ENCODE peak calls at places on chromosomes 7 and 10, in ten cellular contexts. N is B cell; V is fibroblast of gingiva; M is T-helper 17 cell; S is substantia nigra; T is Calu3; E is GM10248; Z is HCEC 1CT; G is activated CD4-positive, alpha-beta T cell treated with anti-CD3 and anti-CD28 coated beads, Interleukin-2, amount 50 U/mL, for 24 hours; L is aorta. U is an unnamed sample.
A peak's percentile ranks its signal among the peaks of the same experiment; 100 is the strongest.

GRCh38 chr10:54194768-54195167 is 606.3 kb downstream of the PCDH15 start:
- DNase-seq in N (no peak), V (no peak), M (no peak), S (no peak), T (no peak), E (no peak), Z (no peak), G (no peak), L (no peak), U (no peak)

GRCh38 chr7:17159500-17160037 is 138.9 kb upstream of the AHR start:
- DNase-seq in N (no peak), V (no peak), M (no peak), S (no peak), T (no peak), E (peak; percentile 51), Z (no peak), G (peak; percentile 32), L (no peak), U (peak; percentile 80)

GRCh38 chr7:149196151-149196704 is 882 bp downstream of the ZNF282 start:
- DNase-seq in N (peak; percentile 16), V (no peak), M (no peak), S (no peak), T (no peak), E (no peak), Z (no peak), G (no peak), L (no peak), U (peak; percentile 9)

GRCh38 chr7:2999078-2999500 is 44.6 kb downstream of the CARD11 start:
- DNase-seq in N (no peak), V (no peak), M (no peak), S (no peak), T (peak; percentile 19), E (no peak), Z (no peak), G (no peak), L (no peak), U (no peak)

GRCh38 chr7:77404635-77405034 is 11.5 kb downstream of the GSAP start:
- DNase-seq in N (no peak), V (no peak), M (no peak), S (no peak), T (no peak), E (no peak), Z (no peak), G (no peak), L (no peak), U (no peak)

GRCh38 chr10:51311232-51311631 is 236.9 kb downstream of the PRKG1 start:
- DNase-seq in N (no peak), V (peak; percentile 15), M (no peak), S (no peak), T (no peak), E (no peak), Z (peak; percentile 54), G (no peak), L (no peak), U (no peak)

GRCh38 chr7:55230014-55230413 is 135.1 kb upstream of the LANCL2 start:
- DNase-seq in N (no peak), V (no peak), M (no peak), S (no peak), T (no peak), E (no peak), Z (no peak), G (no peak), L (no peak), U (no peak)

GRCh38 chr10:75461672-75462649 is 30.5 kb downstream of the LRMDA start:
- DNase-seq in N (no peak), V (no peak), M (no peak), S (no peak), T (no peak), E (no peak), Z (no peak), G (no peak), L (no peak), U (no peak)

GRCh38 chr10:49741108-49741995 is 20.8 kb downstream of the OGDHL start:
- DNase-seq in N (no peak), V (no peak), M (no peak), S (no peak), T (no peak), E (no peak), Z (peak; percentile 1), G (no peak), L (no peak), U (no peak)

GRCh38 chr7:1229334-1229935 is 3.2 kb upstream of the UNCX start:
- DNase-seq in N (no peak), V (no peak), M (no peak), S (no peak), T (no peak), E (no peak), Z (no peak), G (no peak), L (no peak), U (no peak)

GRCh38 chr7:133585003-133585668 is 332.3 kb downstream of the EXOC4 start:
- DNase-seq in N (no peak), V (no peak), M (no peak), S (no peak), T (no peak), E (no peak), Z (no peak), G (no peak), L (no peak), U (no peak)

GRCh38 chr10:60848126-60848525 is 69.8 kb downstream of the CDK1 start:
- DNase-seq in N (no peak), V (peak; percentile 53), M (no peak), S (no peak), T (peak; percentile 12), E (no peak), Z (peak; percentile 73), G (no peak), L (no peak), U (no peak)

GRCh38 chr7:143289421-143289820 is 1.3 kb downstream of the CASP2 start:
- DNase-seq in N (no peak), V (no peak), M (no peak), S (no peak), T (no peak), E (no peak), Z (no peak), G (no peak), L (no peak), U (no peak)

GRCh38 chr7:87926581-87927461 is 7.2 kb upstream of the ADAM22 start:
- DNase-seq in N (no peak), V (peak; percentile 5), M (no peak), S (no peak), T (no peak), E (peak; percentile 48), Z (no peak), G (no peak), L (no peak), U (peak; percentile 97)

GRCh38 chr10:15791816-15792524 is 68.3 kb downstream of the MINDY3 start:
- DNase-seq in N (no peak), V (peak; percentile 44), M (no peak), S (no peak), T (no peak), E (no peak), Z (peak; percentile 31), G (no peak), L (peak; percentile 71), U (no peak)

GRCh38 chr10:108307250-108307924 is 1142.9 kb upstream of the SORCS1 start:
- DNase-seq in N (no peak), V (no peak), M (no peak), S (no peak), T (no peak), E (no peak), Z (no peak), G (no peak), L (no peak), U (no peak)

GRCh38 chr7:151456276-151456675 is 16.3 kb upstream of the CRYGN start:
- DNase-seq in N (no peak), V (no peak), M (no peak), S (no peak), T (no peak), E (no peak), Z (no peak), G (no peak), L (no peak), U (no peak)

GRCh38 chr10:15123749-15124184 is 26.6 kb downstream of the RPP38 start:
- DNase-seq in N (no peak), V (peak; percentile 35), M (no peak), S (no peak), T (no peak), E (no peak), Z (peak; percentile 91), G (no peak), L (no peak), U (peak; percentile 52)

GRCh38 chr7:81819861-81820260 is 50.0 kb upstream of the HGF start:
- DNase-seq in N (no peak), V (peak; percentile 8), M (no peak), S (no peak), T (no peak), E (no peak), Z (peak; percentile 27), G (no peak), L (no peak), U (no peak)

GRCh38 chr10:91683976-91684375 is 51.1 kb upstream of the PPP1R3C start:
- DNase-seq in N (no peak), V (peak; percentile 27), M (no peak), S (no peak), T (no peak), E (no peak), Z (peak; percentile 94), G (no peak), L (no peak), U (no peak)

GRCh38 chr10:120978589-120979252 is 127.6 kb downstream of the WDR11 start:
- DNase-seq in N (no peak), V (no peak), M (no peak), S (no peak), T (no peak), E (no peak), Z (peak; percentile 5), G (no peak), L (no peak), U (no peak)

GRCh38 chr10:17144757-17145156 is 15.1 kb upstream of the CUBN start:
- DNase-seq in N (no peak), V (no peak), M (no peak), S (no peak), T (no peak), E (no peak), Z (peak; percentile 51), G (peak; percentile 59), L (no peak), U (peak; percentile 54)

GRCh38 chr7:141697211-141697871 is 4.6 kb downstream of the DENND11 start:
- DNase-seq in N (no peak), V (no peak), M (no peak), S (peak; percentile 70), T (no peak), E (no peak), Z (peak; percentile 41), G (no peak), L (peak; percentile 72), U (no peak)

GRCh38 chr10:132297521-132297920 is 10.2 kb downstream of the STK32C start:
- DNase-seq in N (peak; percentile 13), V (no peak), M (no peak), S (no peak), T (no peak), E (no peak), Z (no peak), G (no peak), L (peak; percentile 44), U (no peak)

GRCh38 chr10:103770139-103770538 is 85.2 kb downstream of the SH3PXD2A start:
- DNase-seq in N (no peak), V (no peak), M (no peak), S (no peak), T (no peak), E (no peak), Z (no peak), G (no peak), L (peak; percentile 2), U (no peak)

GRCh38 chr7:108367946-108368345 is 88.3 kb downstream of the NRCAM start:
- DNase-seq in N (no peak), V (no peak), M (no peak), S (no peak), T (no peak), E (no peak), Z (no peak), G (no peak), L (no peak), U (no peak)

GRCh38 chr10:100978896-100979185 is 8.5 kb downstream of the MRPL43 start:
- DNase-seq in N (no peak), V (no peak), M (no peak), S (no peak), T (no peak), E (no peak), Z (no peak), G (no peak), L (no peak), U (no peak)

GRCh38 chr7:50610521-50611277 is 45.5 kb upstream of the DDC start:
- DNase-seq in N (no peak), V (peak; percentile 28), M (no peak), S (no peak), T (no peak), E (no peak), Z (peak; percentile 66), G (peak; percentile 30), L (no peak), U (no peak)

U was measured in GM12865.